ENCODE peak calls at places on chromosomes 16 and 17, in four cellular contexts. Q, A, U and N are unnamed samples.

GRCh38 chr17:1617620-1618174 is 10.9 kb downstream of the SLC43A2 start:
- DNase-seq in A (no peak), U (no peak), Q (no peak), N (peak; percentile 61)

GRCh38 chr17:42804918-42805367 is 6.3 kb downstream of the CNTD1 start:
- DNase-seq in A (no peak), Q (no peak), U (no peak), N (no peak)

GRCh38 chr16:12137344-12138094 is 161.0 kb downstream of the SNX29 start:
- DNase-seq in A (no peak), U (no peak), Q (no peak), N (no peak)

GRCh38 chr17:28145348-28145747 is 102.9 kb downstream of the NLK start:
- DNase-seq in A (no peak), Q (no peak), U (no peak), N (no peak)

GRCh38 chr17:68378202-68379149 is 78.8 kb downstream of the WIPI1 start:
- DNase-seq in U (no peak), A (peak; percentile 85), Q (peak; percentile 87), N (peak; percentile 14)

GRCh38 chr17:55086635-55087058 is 118.1 kb downstream of the STXBP4 start:
- DNase-seq in U (no peak), A (no peak), Q (no peak), N (no peak)

GRCh38 chr16:53504161-53504663 is 1.2 kb upstream of the AKTIP start:
- DNase-seq in U (peak; percentile 48), A (peak; percentile 71), Q (peak; percentile 62), N (peak; percentile 53)

GRCh38 chr16:47342055-47342454 is 118.8 kb downstream of the ITFG1 start:
- DNase-seq in Q (no peak), U (no peak), A (no peak), N (no peak)

DNA sequence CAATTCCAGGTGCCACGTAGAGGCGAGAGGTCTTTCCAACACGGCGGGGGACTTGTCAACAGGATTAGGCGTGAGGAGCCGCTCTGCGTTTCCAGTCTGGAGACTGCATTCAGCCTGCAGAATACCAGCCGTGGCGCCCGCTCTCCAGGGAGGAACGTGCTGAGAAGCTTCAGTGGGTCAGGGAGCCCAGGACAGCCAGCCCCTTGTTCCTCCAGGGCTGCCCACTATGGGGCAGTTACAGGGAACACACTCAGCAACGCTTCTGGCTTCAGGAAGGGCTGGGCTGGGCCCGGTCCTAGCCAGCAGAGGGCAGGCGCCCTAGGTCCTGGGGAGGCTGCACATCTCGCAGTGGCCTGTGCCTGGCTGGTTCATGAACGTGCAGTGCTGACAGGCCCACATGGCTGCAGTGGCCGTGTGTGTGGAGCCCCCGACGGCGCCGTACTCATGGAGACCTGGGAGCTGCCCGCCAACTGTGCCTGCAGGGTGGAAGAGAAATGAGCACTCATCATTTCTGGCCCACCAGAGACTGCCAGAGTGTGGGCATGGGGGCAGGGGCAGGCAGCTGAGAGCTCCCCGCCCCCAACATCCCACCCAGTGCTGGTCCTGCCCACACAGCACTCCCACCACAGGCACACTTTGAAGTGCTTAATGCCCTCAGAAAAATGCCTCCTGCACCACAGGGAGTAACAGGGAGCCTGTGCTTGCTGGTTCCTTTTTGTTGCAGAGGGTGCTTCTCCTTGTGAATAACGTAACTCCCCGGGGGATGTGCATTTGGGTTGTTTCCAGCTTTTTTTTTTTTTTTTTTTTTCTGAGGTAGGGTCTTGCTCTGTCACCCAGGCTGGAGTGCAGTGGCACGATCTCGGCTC is 7.0 kb upstream of the FAAP100 start:
- DNase-seq in Q (no peak), A (peak; percentile 83), U (no peak), N (no peak)
- TF ChIP-seq CTCF in Q (no peak), A (peak; percentile 60), U (peak; percentile 14), N (no peak)

GRCh38 chr16:10647721-10648296 is 46.9 kb downstream of the TEKT5 start:
- DNase-seq in U (no peak), A (no peak), Q (no peak), N (no peak)

GRCh38 chr16:10646581-10647263 is 48.0 kb downstream of the TEKT5 start:
- DNase-seq in Q (no peak), A (no peak), U (no peak), N (peak; percentile 34)

GRCh38 chr16:10647264-10647720 is 47.4 kb downstream of the TEKT5 start:
- DNase-seq in U (no peak), A (no peak), Q (no peak), N (no peak)

GRCh38 chr16:10644092-10644491 is 50.6 kb downstream of the TEKT5 start:
- DNase-seq in A (no peak), Q (no peak), U (no peak), N (no peak)

GRCh38 chr16:10646228-10646580 is 48.5 kb downstream of the TEKT5 start:
- DNase-seq in Q (no peak), U (no peak), A (no peak), N (no peak)
- TF ChIP-seq CTCF in Q (no peak), U (no peak), A (no peak), N (no peak)

GRCh38 chr16:2934450-2934849 is 22.7 kb downstream of the FLYWCH1 start:
- DNase-seq in Q (no peak), A (no peak), U (no peak), N (no peak)

GRCh38 chr16:2933701-2934100 is 22.0 kb downstream of the FLYWCH1 start:
- DNase-seq in A (no peak), U (no peak), Q (no peak), N (no peak)

GRCh38 chr16:2935418-2935817 is 23.7 kb downstream of the FLYWCH1 start:
- DNase-seq in Q (no peak), U (no peak), A (no peak), N (no peak)

GRCh38 chr16:2930236-2930635 is 18.5 kb downstream of the FLYWCH1 start:
- DNase-seq in Q (no peak), U (no peak), A (no peak), N (no peak)

GRCh38 chr16:2933136-2933535 is 21.4 kb downstream of the FLYWCH1 start:
- DNase-seq in Q (no peak), U (no peak), A (no peak), N (no peak)
- TF ChIP-seq CTCF in Q (no peak), U (no peak), A (no peak), N (no peak)

DNA sequence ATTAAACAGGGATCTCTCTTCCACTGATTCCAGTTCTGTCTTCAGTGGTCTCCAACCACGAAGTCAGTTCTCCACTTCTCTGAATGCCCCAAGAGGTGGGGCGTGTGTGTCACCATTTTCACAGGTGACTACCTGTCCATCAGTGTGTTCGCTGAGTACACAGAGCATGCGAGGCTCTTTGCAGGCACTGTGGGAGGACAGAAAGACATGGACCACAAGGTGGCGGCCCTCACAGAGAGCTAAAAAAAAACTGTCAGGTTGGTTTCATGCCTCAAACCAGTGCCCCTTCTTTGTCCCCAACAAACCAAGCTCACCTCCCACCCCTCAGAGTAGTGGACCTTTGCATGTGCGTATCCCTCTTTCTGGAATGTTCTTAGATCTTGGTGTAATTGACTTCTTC is 13.8 kb downstream of the EMP2 start:
- DNase-seq in U (no peak), Q (no peak), A (peak; percentile 59), N (no peak)
- TF ChIP-seq CTCF in U (peak; percentile 30), Q (no peak), A (peak; percentile 63), N (no peak)